ENCODE peak calls at places on chromosomes 16 and 17, in four cellular contexts. One of them, this sample, is unnamed.

GRCh38 chr16:21167360-21167759 is 8.9 kb downstream of the LDAF1 start:
- DNase-seq in K562: no peak
- DNase-seq in HCT116: peak
- DNase-seq in HepG2: no peak
- DNase-seq in this sample: peak

GRCh38 chr16:4116328-4117249 is at the start of gene ADCY9:
- DNase-seq in K562: peak
- DNase-seq in HepG2: peak
- DNase-seq in HCT116: peak
- DNase-seq in this sample: no peak

GRCh38 chr17:76138896-76139248 is 2.2 kb downstream of the FOXJ1 start:
- DNase-seq in HepG2: no peak
- DNase-seq in HCT116: no peak
- DNase-seq in K562: no peak
- DNase-seq in this sample: no peak

GRCh38 chr16:87938412-87938949 is 2.2 kb upstream of the CA5A start:
- DNase-seq in HepG2: no peak
- DNase-seq in HCT116: no peak
- DNase-seq in K562: no peak
- DNase-seq in this sample: no peak

GRCh38 chr16:89984215-89984614 is 35.0 kb downstream of the DBNDD1 start:
- DNase-seq in HCT116: no peak
- DNase-seq in K562: no peak
- DNase-seq in HepG2: no peak
- DNase-seq in this sample: no peak

GRCh38 chr16:49000594-49000993 is 281.0 kb downstream of the CBLN1 start:
- DNase-seq in HCT116: peak
- DNase-seq in HepG2: no peak
- DNase-seq in K562: peak
- DNase-seq in this sample: no peak

GRCh38 chr17:74979408-74980146 is 7.0 kb upstream of the HID1 start:
- DNase-seq in HepG2: no peak
- DNase-seq in K562: peak
- DNase-seq in HCT116: no peak
- DNase-seq in this sample: no peak

GRCh38 chr17:75831032-75831567 is 13.1 kb downstream of the UNC13D start:
- DNase-seq in HCT116: no peak
- DNase-seq in HepG2: no peak
- DNase-seq in K562: peak
- DNase-seq in this sample: no peak

GRCh38 chr16:80436510-80436909 is 104.3 kb upstream of the DYNLRB2 start:
- DNase-seq in HCT116: no peak
- DNase-seq in HepG2: no peak
- DNase-seq in K562: no peak
- DNase-seq in this sample: no peak

GRCh38 chr17:34584805-34585416 is 5.5 kb downstream of the TMEM132E start:
- DNase-seq in K562: no peak
- DNase-seq in HCT116: no peak
- DNase-seq in HepG2: no peak
- DNase-seq in this sample: no peak

GRCh38 chr17:54172096-54172495 is 349.4 kb downstream of the KIF2B start:
- DNase-seq in HCT116: no peak
- DNase-seq in HepG2: no peak
- DNase-seq in K562: no peak
- DNase-seq in this sample: no peak

GRCh38 chr17:63490858-63491400 is 14.1 kb downstream of the ACE start:
- DNase-seq in HCT116: no peak
- DNase-seq in K562: no peak
- DNase-seq in HepG2: no peak
- DNase-seq in this sample: no peak

GRCh38 chr16:17287401-17287800 is 183.4 kb downstream of the XYLT1 start:
- DNase-seq in K562: no peak
- DNase-seq in HCT116: no peak
- DNase-seq in HepG2: no peak
- DNase-seq in this sample: no peak

GRCh38 chr16:69031877-69032301 is 73.6 kb upstream of the HAS3 start:
- DNase-seq in K562: no peak
- DNase-seq in HCT116: peak
- DNase-seq in HepG2: peak
- DNase-seq in this sample: no peak

GRCh38 chr16:84484579-84485254 is 19.7 kb downstream of the MEAK7 start:
- DNase-seq in K562: peak
- DNase-seq in HCT116: peak
- DNase-seq in HepG2: peak
- DNase-seq in this sample: no peak

GRCh38 chr17:65191805-65192740 is 54.9 kb downstream of the RGS9 start:
- DNase-seq in K562: no peak
- DNase-seq in HCT116: peak
- DNase-seq in HepG2: peak
- DNase-seq in this sample: no peak

GRCh38 chr16:20901441-20902112 is 1.0 kb downstream of the LYRM1 start:
- DNase-seq in HCT116: no peak
- DNase-seq in HepG2: peak
- DNase-seq in K562: no peak
- DNase-seq in this sample: no peak

GRCh38 chr16:88630941-88631340 is 7.4 kb upstream of the IL17C start:
- DNase-seq in HepG2: no peak
- DNase-seq in K562: no peak
- DNase-seq in HCT116: no peak
- DNase-seq in this sample: no peak

GRCh38 chr17:49577651-49577935 is 1.9 kb downstream of the NXPH3 start:
- DNase-seq in K562: no peak
- DNase-seq in HepG2: no peak
- DNase-seq in HCT116: no peak
- DNase-seq in this sample: no peak

GRCh38 chr16:58016841-58017446 is 8.6 kb upstream of the MMP15 start:
- DNase-seq in HepG2: no peak
- DNase-seq in HCT116: no peak
- DNase-seq in K562: no peak
- DNase-seq in this sample: no peak

GRCh38 chr17:29074488-29074887 is 31.5 kb downstream of the PIPOX start:
- DNase-seq in K562: no peak
- DNase-seq in HepG2: no peak
- DNase-seq in HCT116: no peak
- DNase-seq in this sample: no peak

GRCh38 chr17:29077320-29077719 is 34.4 kb downstream of the PIPOX start:
- DNase-seq in K562: no peak
- DNase-seq in HepG2: no peak
- DNase-seq in HCT116: no peak
- DNase-seq in this sample: no peak

GRCh38 chr17:29076087-29076486 is 33.1 kb downstream of the PIPOX start:
- DNase-seq in HCT116: no peak
- DNase-seq in K562: no peak
- DNase-seq in HepG2: peak
- DNase-seq in this sample: no peak

GRCh38 chr17:29078183-29079045 is 35.5 kb downstream of the PIPOX start:
- DNase-seq in HCT116: peak
- DNase-seq in HepG2: no peak
- DNase-seq in K562: no peak
- DNase-seq in this sample: no peak

GRCh38 chr17:29076722-29077121 is 33.8 kb downstream of the PIPOX start:
- DNase-seq in HCT116: no peak
- DNase-seq in HepG2: no peak
- DNase-seq in K562: no peak
- DNase-seq in this sample: no peak
- TF ChIP-seq TCF7L2 in HCT116: no peak
- TF ChIP-seq TCF7L2 in HepG2: no peak
- TF ChIP-seq TCF7L2 in K562: no peak
- TF ChIP-seq TCF7L2 in this sample: no peak

DNA sequence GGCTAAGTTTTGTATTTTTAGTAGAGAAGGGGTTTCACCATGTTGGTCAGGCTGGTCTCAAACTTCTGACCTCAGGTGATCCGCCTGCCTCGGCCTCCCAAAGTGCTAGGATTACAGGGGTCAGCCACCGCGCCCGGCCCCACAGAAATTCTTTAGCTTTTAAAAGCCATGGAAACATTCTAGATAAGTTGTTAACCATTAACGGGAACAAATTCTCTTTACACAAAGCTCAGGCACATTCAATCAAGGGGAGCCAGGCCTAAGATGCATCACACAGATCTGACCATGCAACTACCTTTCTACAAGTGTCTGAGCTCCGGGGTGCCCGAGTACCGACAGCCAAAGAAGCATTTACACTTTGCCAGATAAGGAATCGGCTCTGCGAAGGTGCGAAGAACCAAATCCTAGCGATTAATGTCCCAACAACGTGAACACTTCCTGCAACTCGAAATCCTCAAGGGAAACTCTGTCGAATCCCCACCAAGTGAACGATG is 1.0 kb downstream of the EMC8 start:
- DNase-seq in HCT116: no peak
- DNase-seq in K562: no peak
- DNase-seq in HepG2: peak
- DNase-seq in this sample: no peak
- H3K4me3 ChIP-seq in HCT116: peak
- H3K4me3 ChIP-seq in K562: peak
- H3K4me3 ChIP-seq in HepG2: peak
- H3K4me3 ChIP-seq in this sample: peak

DNA sequence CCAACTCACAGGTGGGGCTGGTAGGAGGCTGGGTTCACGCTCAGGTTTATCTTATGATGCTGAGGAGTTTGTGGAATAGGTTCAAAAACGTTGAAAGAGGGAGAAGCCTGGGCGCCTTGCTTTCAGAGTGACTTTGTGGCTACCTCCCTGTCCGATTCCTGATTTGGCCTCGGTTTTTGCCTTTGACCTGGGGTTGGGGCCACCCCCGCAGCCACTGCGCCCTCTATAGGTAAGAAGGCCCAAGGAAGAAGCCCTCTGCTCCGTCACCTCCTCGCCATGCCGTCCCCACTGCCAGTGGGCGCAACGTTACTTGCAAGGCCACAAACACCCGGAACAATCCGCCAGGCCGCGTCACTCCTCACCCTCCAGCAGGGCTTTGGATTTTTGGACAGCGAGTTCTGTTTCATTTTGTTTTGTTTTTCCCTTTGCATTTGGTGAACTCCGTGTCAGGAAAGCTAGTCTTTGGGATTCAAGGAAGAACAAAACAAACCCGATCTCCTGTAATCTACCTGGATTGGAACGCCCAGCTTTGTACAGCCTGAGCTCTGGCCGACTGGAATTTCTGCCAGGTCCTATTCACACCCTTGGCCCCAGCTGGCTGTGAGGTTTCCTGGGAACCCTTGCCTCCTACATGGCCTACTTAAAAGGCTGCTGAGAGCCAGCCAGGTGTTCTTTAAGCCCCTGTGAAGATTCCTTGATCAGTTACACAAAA is 60.7 kb downstream of the TBC1D16 start:
- DNase-seq in HepG2: no peak
- DNase-seq in K562: peak
- DNase-seq in HCT116: no peak
- DNase-seq in this sample: no peak
- TF ChIP-seq TCF7L2 in HepG2: no peak
- TF ChIP-seq TCF7L2 in K562: no peak
- TF ChIP-seq TCF7L2 in HCT116: no peak
- TF ChIP-seq TCF7L2 in this sample: no peak

GRCh38 chr17:14779236-14779635 is 478.4 kb downstream of the HS3ST3B1 start:
- DNase-seq in HCT116: no peak
- DNase-seq in K562: no peak
- DNase-seq in HepG2: no peak
- DNase-seq in this sample: no peak

GRCh38 chr17:14781123-14781522 is 480.2 kb downstream of the HS3ST3B1 start:
- DNase-seq in HepG2: no peak
- DNase-seq in K562: no peak
- DNase-seq in HCT116: no peak
- DNase-seq in this sample: no peak

GRCh38 chr17:14790518-14790917 is 474.6 kb downstream of the PMP22 start:
- DNase-seq in HepG2: no peak
- DNase-seq in HCT116: no peak
- DNase-seq in K562: no peak
- DNase-seq in this sample: no peak

GRCh38 chr17:14780116-14780515 is 479.2 kb downstream of the HS3ST3B1 start:
- DNase-seq in K562: no peak
- DNase-seq in HepG2: no peak
- DNase-seq in HCT116: no peak
- DNase-seq in this sample: no peak

DNA sequence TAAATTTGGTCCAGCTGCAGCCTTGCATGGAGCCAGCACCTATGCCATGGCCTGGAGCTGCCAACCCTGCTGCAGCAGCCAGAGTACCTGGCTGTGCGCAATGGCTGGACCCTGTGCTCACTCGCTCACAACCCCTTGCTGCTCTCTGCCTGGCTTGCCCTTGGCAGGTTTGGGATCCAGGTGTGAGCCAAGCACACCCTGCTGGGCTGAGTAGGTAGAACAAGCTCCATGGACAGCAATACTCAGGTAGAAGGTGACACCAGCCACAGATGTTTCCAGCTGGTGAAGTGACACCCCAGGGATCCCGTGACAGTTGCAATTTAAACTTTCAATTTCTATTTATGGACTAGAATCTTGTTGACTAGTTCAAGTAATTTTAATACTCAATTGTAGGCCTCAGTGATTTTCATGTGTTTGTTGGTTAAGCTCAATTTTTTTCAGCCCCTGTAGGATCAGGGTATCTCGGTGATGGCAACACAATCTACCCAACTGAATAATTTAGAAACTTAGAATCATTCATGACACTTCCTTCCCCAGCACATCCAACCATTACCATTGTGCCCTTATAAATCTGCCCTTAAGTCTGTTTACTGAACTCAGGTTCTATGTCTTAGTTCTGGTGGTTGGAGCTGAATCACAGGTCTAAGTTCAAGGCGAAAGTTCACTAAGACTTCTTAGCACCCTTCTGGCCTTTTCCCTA is 480.0 kb downstream of the PMP22 start:
- DNase-seq in HCT116: no peak
- DNase-seq in HepG2: peak
- DNase-seq in K562: no peak
- DNase-seq in this sample: no peak
- H3K4me3 ChIP-seq in HCT116: no peak
- H3K4me3 ChIP-seq in HepG2: no peak
- H3K4me3 ChIP-seq in K562: no peak
- H3K4me3 ChIP-seq in this sample: no peak

DNA sequence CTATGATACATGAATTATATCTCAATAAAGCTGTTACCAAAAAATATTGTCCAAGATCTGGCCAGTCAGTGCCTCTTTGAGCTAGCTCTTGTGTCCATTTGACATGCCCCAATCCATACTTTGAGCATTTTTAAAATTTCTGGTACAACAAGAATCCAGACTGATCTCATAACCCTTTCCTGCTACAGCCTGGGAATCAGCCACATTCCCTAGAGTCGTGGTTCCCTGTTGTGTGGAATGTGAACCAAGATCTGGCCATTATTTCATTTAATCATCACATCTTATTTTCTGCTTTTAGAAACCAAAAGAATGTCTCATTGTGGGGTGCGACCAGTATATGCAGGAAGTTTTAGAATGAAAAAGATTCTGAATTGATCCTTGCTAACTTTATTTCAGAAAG is 34.3 kb upstream of the RPRML start:
- DNase-seq in HCT116: no peak
- DNase-seq in HepG2: no peak
- DNase-seq in K562: no peak
- DNase-seq in this sample: no peak
- TF ChIP-seq TCF7L2 in HCT116: no peak
- TF ChIP-seq TCF7L2 in HepG2: no peak
- TF ChIP-seq TCF7L2 in K562: no peak
- TF ChIP-seq TCF7L2 in this sample: no peak

This sample was measured in Panc1.